ENCODE peak calls at places on chromosomes 3 and 15, in seven cellular contexts. One of them, this sample, is unnamed. For H3K4me1, the result is how much of the 10 kb centered on the place peaks cover.

GRCh38 chr3:192494176-192494575 is 233.2 kb downstream of the FGF12 start:
- DNase-seq in heart right ventricle: peak
- DNase-seq in HCT116: no peak
- DNase-seq in thyroid gland: no peak
- DNase-seq in endodermal cell: no peak
- DNase-seq in PC-9: no peak
- DNase-seq in heart left ventricle: no peak
- DNase-seq in this sample: no peak

GRCh38 chr3:53235545-53235944 is 20.3 kb downstream of the TKT start:
- DNase-seq in heart right ventricle: no peak
- DNase-seq in HCT116: no peak
- DNase-seq in thyroid gland: no peak
- DNase-seq in endodermal cell: no peak
- DNase-seq in PC-9: no peak
- DNase-seq in heart left ventricle: no peak
- DNase-seq in this sample: no peak

GRCh38 chr3:146277953-146278631 is 27.2 kb upstream of the PLSCR4 start:
- DNase-seq in heart right ventricle: peak
- DNase-seq in HCT116: no peak
- DNase-seq in thyroid gland: no peak
- DNase-seq in endodermal cell: no peak
- DNase-seq in PC-9: no peak
- DNase-seq in heart left ventricle: no peak
- DNase-seq in this sample: no peak

GRCh38 chr15:93038064-93038705 is 50.8 kb downstream of the RGMA start:
- DNase-seq in heart right ventricle: no peak
- DNase-seq in HCT116: no peak
- DNase-seq in thyroid gland: no peak
- DNase-seq in endodermal cell: no peak
- DNase-seq in PC-9: no peak
- DNase-seq in heart left ventricle: no peak
- DNase-seq in this sample: no peak

GRCh38 chr15:78055923-78056713 is 21.4 kb downstream of the TBC1D2B start:
- DNase-seq in heart right ventricle: no peak
- DNase-seq in HCT116: no peak
- DNase-seq in thyroid gland: peak
- DNase-seq in endodermal cell: peak
- DNase-seq in PC-9: peak
- DNase-seq in heart left ventricle: peak
- DNase-seq in this sample: no peak

GRCh38 chr3:111936191-111936841 is 42.5 kb upstream of the ABHD10 start:
- DNase-seq in heart right ventricle: no peak
- DNase-seq in HCT116: peak
- DNase-seq in thyroid gland: no peak
- DNase-seq in endodermal cell: no peak
- DNase-seq in PC-9: no peak
- DNase-seq in heart left ventricle: no peak
- DNase-seq in this sample: peak

GRCh38 chr3:96813134-96813819 is 1.1 kb upstream of the EPHA6 start:
- DNase-seq in heart right ventricle: peak
- DNase-seq in HCT116: no peak
- DNase-seq in thyroid gland: peak
- DNase-seq in endodermal cell: peak
- DNase-seq in PC-9: peak
- DNase-seq in heart left ventricle: peak
- DNase-seq in this sample: peak

GRCh38 chr3:69254351-69254750 is 131.5 kb downstream of the FRMD4B start:
- DNase-seq in heart right ventricle: no peak
- DNase-seq in HCT116: no peak
- DNase-seq in thyroid gland: no peak
- DNase-seq in endodermal cell: no peak
- DNase-seq in PC-9: no peak
- DNase-seq in heart left ventricle: no peak
- DNase-seq in this sample: no peak

GRCh38 chr15:45276851-45277250 is 24.8 kb downstream of the SLC28A2 start:
- DNase-seq in heart right ventricle: no peak
- DNase-seq in HCT116: no peak
- DNase-seq in thyroid gland: no peak
- DNase-seq in endodermal cell: no peak
- DNase-seq in PC-9: no peak
- DNase-seq in heart left ventricle: no peak
- DNase-seq in this sample: peak

GRCh38 chr3:52600258-52600657 is 63.9 kb downstream of the UQCC5 start:
- DNase-seq in heart right ventricle: no peak
- DNase-seq in HCT116: no peak
- DNase-seq in thyroid gland: no peak
- DNase-seq in endodermal cell: no peak
- DNase-seq in PC-9: no peak
- DNase-seq in heart left ventricle: no peak
- DNase-seq in this sample: no peak

GRCh38 chr3:131167867-131168266 is 141.2 kb downstream of the NEK11 start:
- DNase-seq in heart right ventricle: no peak
- DNase-seq in HCT116: no peak
- DNase-seq in thyroid gland: peak
- DNase-seq in endodermal cell: no peak
- DNase-seq in PC-9: no peak
- DNase-seq in heart left ventricle: no peak
- DNase-seq in this sample: no peak

GRCh38 chr3:160841455-160841854 is 85.4 kb downstream of the PPM1L start:
- DNase-seq in heart right ventricle: no peak
- DNase-seq in HCT116: no peak
- DNase-seq in thyroid gland: no peak
- DNase-seq in endodermal cell: no peak
- DNase-seq in PC-9: no peak
- DNase-seq in heart left ventricle: no peak
- DNase-seq in this sample: no peak

GRCh38 chr15:51244366-51244977 is 93.9 kb downstream of the CYP19A1 start:
- DNase-seq in heart right ventricle: no peak
- DNase-seq in HCT116: no peak
- DNase-seq in thyroid gland: no peak
- DNase-seq in endodermal cell: no peak
- DNase-seq in PC-9: no peak
- DNase-seq in heart left ventricle: no peak
- DNase-seq in this sample: no peak

GRCh38 chr3:188169826-188170455 is 16.0 kb downstream of the LPP start:
- DNase-seq in heart right ventricle: peak
- DNase-seq in HCT116: no peak
- DNase-seq in thyroid gland: no peak
- DNase-seq in endodermal cell: no peak
- DNase-seq in PC-9: no peak
- DNase-seq in heart left ventricle: peak
- DNase-seq in this sample: no peak

GRCh38 chr3:143865302-143865701 is 17.0 kb upstream of the SLC9A9 start:
- DNase-seq in heart right ventricle: no peak
- DNase-seq in HCT116: no peak
- DNase-seq in thyroid gland: no peak
- DNase-seq in endodermal cell: no peak
- DNase-seq in PC-9: no peak
- DNase-seq in heart left ventricle: no peak
- DNase-seq in this sample: no peak

GRCh38 chr15:95825672-95826387 is 504.7 kb upstream of the NR2F2 start:
- DNase-seq in heart right ventricle: no peak
- DNase-seq in HCT116: no peak
- DNase-seq in thyroid gland: no peak
- DNase-seq in endodermal cell: no peak
- DNase-seq in PC-9: no peak
- DNase-seq in heart left ventricle: no peak
- DNase-seq in this sample: no peak

GRCh38 chr3:31361391-31362273 is 171.1 kb upstream of the STT3B start:
- DNase-seq in heart right ventricle: no peak
- DNase-seq in HCT116: peak
- DNase-seq in thyroid gland: no peak
- DNase-seq in endodermal cell: no peak
- DNase-seq in PC-9: no peak
- DNase-seq in heart left ventricle: no peak
- DNase-seq in this sample: peak

GRCh38 chr3:43054754-43055153 is 51.1 kb downstream of the POMGNT2 start:
- DNase-seq in heart right ventricle: no peak
- DNase-seq in HCT116: no peak
- DNase-seq in thyroid gland: no peak
- DNase-seq in endodermal cell: peak
- DNase-seq in PC-9: no peak
- DNase-seq in heart left ventricle: no peak
- DNase-seq in this sample: no peak

GRCh38 chr15:96947296-96947695 is 616.8 kb downstream of the NR2F2 start:
- DNase-seq in heart right ventricle: no peak
- DNase-seq in HCT116: no peak
- DNase-seq in thyroid gland: no peak
- DNase-seq in endodermal cell: peak
- DNase-seq in PC-9: no peak
- DNase-seq in heart left ventricle: no peak
- DNase-seq in this sample: no peak

DNA sequence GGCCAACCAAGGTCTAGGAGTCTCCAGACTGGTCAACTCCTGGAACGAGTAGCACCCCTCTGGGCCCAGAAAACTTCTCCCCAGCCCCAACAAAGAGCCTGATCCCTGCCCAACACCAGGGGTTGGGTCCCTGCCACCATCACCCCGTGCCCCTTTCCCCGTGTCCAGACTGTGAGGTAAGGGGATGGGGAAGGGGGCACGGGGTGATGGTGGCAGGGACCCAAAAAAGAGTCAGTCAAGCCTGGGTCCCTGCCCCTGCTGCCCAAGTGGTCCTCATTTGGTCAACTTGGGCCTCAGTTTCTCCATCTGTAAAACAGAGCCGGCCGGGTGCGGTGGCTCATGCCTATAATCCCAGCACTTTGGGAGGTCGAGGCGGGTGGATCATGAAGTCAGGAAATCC is 1.1 kb upstream of the NBEAL2 start:
- DNase-seq in heart right ventricle: no peak
- DNase-seq in HCT116: no peak
- DNase-seq in thyroid gland: no peak
- DNase-seq in endodermal cell: no peak
- DNase-seq in PC-9: no peak
- DNase-seq in heart left ventricle: peak
- DNase-seq in this sample: no peak
- H3K4me1 ChIP-seq in heart right ventricle: half or more
- H3K4me1 ChIP-seq in HCT116: under half
- H3K4me1 ChIP-seq in thyroid gland: under half
- H3K4me1 ChIP-seq in endodermal cell: under half
- H3K4me1 ChIP-seq in PC-9: half or more
- H3K4me1 ChIP-seq in heart left ventricle: under half
- H3K4me1 ChIP-seq in this sample: under half

GRCh38 chr3:49498239-49498638 is 28.2 kb downstream of the DAG1 start:
- DNase-seq in heart right ventricle: no peak
- DNase-seq in HCT116: no peak
- DNase-seq in thyroid gland: no peak
- DNase-seq in endodermal cell: no peak
- DNase-seq in PC-9: no peak
- DNase-seq in heart left ventricle: no peak
- DNase-seq in this sample: no peak

GRCh38 chr3:49501258-49501609 is 31.2 kb downstream of the DAG1 start:
- DNase-seq in heart right ventricle: no peak
- DNase-seq in HCT116: no peak
- DNase-seq in thyroid gland: no peak
- DNase-seq in endodermal cell: no peak
- DNase-seq in PC-9: no peak
- DNase-seq in heart left ventricle: no peak
- DNase-seq in this sample: no peak

GRCh38 chr3:49500408-49501257 is 30.6 kb downstream of the DAG1 start:
- DNase-seq in heart right ventricle: peak
- DNase-seq in HCT116: peak
- DNase-seq in thyroid gland: peak
- DNase-seq in endodermal cell: no peak
- DNase-seq in PC-9: peak
- DNase-seq in heart left ventricle: peak
- DNase-seq in this sample: peak

GRCh38 chr3:49498655-49499054 is 28.6 kb downstream of the DAG1 start:
- DNase-seq in heart right ventricle: no peak
- DNase-seq in HCT116: no peak
- DNase-seq in thyroid gland: peak
- DNase-seq in endodermal cell: no peak
- DNase-seq in PC-9: no peak
- DNase-seq in heart left ventricle: no peak
- DNase-seq in this sample: no peak

GRCh38 chr3:49501842-49502241 is 31.8 kb downstream of the DAG1 start:
- DNase-seq in heart right ventricle: no peak
- DNase-seq in HCT116: no peak
- DNase-seq in thyroid gland: no peak
- DNase-seq in endodermal cell: no peak
- DNase-seq in PC-9: no peak
- DNase-seq in heart left ventricle: no peak
- DNase-seq in this sample: no peak
- H3K27ac ChIP-seq in heart right ventricle: peak
- H3K27ac ChIP-seq in HCT116: no peak
- H3K27ac ChIP-seq in thyroid gland: peak
- H3K27ac ChIP-seq in endodermal cell: no peak
- H3K27ac ChIP-seq in PC-9: no peak
- H3K27ac ChIP-seq in heart left ventricle: peak
- H3K27ac ChIP-seq in this sample: peak

GRCh38 chr15:65638681-65639089 is 16.9 kb downstream of the SLC24A1 start:
- DNase-seq in heart right ventricle: peak
- DNase-seq in HCT116: peak
- DNase-seq in thyroid gland: peak
- DNase-seq in endodermal cell: peak
- DNase-seq in PC-9: peak
- DNase-seq in heart left ventricle: no peak
- DNase-seq in this sample: peak
- TF ChIP-seq CTCF in heart right ventricle: peak
- TF ChIP-seq CTCF in HCT116: peak
- TF ChIP-seq CTCF in thyroid gland: peak
- TF ChIP-seq CTCF in endodermal cell: peak
- TF ChIP-seq CTCF in PC-9: peak
- TF ChIP-seq CTCF in heart left ventricle: peak
- TF ChIP-seq CTCF in this sample: peak

DNA sequence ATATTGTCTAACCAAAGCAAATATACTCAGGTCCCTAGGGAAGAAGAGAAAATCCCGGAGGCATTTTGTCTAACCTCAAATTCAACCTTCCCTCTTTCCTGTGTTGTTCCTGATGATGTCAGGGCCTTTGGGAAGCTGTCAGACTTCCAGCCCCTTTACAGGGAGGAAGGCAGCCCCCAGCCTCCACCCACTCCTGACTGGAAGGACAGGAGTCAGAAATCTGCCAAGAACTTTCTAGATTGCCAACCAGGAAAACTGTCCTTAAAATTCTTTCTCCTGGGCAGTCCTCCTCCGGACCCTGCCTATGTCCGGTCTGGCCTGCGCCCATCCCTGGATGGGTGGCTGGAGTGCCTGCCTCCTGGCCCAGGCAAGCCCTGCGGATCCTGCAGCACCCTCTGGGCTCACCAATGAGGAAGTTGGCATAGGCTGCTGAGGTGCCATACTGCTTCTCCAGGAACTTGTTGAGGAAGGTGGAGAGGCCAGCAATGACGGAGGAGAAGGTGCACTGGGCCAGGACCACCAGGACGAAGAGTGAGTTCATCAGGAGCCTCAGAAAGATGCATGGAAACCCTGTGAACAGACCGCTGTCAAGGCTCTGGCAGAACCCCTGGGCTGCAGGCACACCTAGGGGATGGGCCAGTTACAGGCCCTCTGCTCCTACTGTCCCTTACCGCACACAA is 52.6 kb upstream of the RAB6B start:
- DNase-seq in heart right ventricle: no peak
- DNase-seq in HCT116: no peak
- DNase-seq in thyroid gland: no peak
- DNase-seq in endodermal cell: no peak
- DNase-seq in PC-9: no peak
- DNase-seq in heart left ventricle: no peak
- DNase-seq in this sample: no peak
- H3K4me1 ChIP-seq in heart right ventricle: half or more
- H3K4me1 ChIP-seq in HCT116: under half
- H3K4me1 ChIP-seq in thyroid gland: under half
- H3K4me1 ChIP-seq in endodermal cell: under half
- H3K4me1 ChIP-seq in PC-9: under half
- H3K4me1 ChIP-seq in heart left ventricle: under half
- H3K4me1 ChIP-seq in this sample: under half